ENCODE peak calls at places on chromosomes 13 and 19, in five cellular contexts. V is esophagus squamous epithelium; T is neural progenitor cell; O is astrocyte; I is activated CD8-positive, alpha-beta T cell treated with anti-CD3 and anti-CD28 coated beads for 36 hours. H is an unnamed sample.

GRCh38 chr13:40152145-40152544 is 496.7 kb downstream of the COG6 start:
- DNase-seq in V (no peak), T (no peak), O (peak), I (no peak), H (no peak)

GRCh38 chr19:2536461-2536860 is 60.5 kb downstream of the GADD45B start:
- DNase-seq in T (no peak), I (no peak), O (no peak), V (no peak), H (no peak)

GRCh38 chr19:1955171-1956142 is 14.5 kb downstream of the CSNK1G2 start:
- DNase-seq in I (no peak), V (no peak), O (no peak), T (no peak), H (no peak)

GRCh38 chr13:80082396-80083096 is 258.4 kb downstream of the SPRY2 start:
- DNase-seq in I (no peak), T (no peak), V (no peak), O (peak), H (no peak)

GRCh38 chr19:45913874-45914830 is at the start of gene NANOS2:
- DNase-seq in V (no peak), O (no peak), T (peak), I (peak), H (no peak)

GRCh38 chr19:43639507-43640423 is at the start of gene CADM4:
- DNase-seq in T (peak), V (no peak), O (no peak), I (peak), H (peak)

GRCh38 chr13:39777527-39778061 is 122.1 kb downstream of the COG6 start:
- DNase-seq in V (no peak), O (peak), I (peak), T (peak), H (no peak)

GRCh38 chr19:17406039-17406886 is 833 bp upstream of the BST2 start:
- DNase-seq in T (no peak), I (peak), O (peak), V (no peak), H (peak)

GRCh38 chr13:20301391-20302071 is 69.4 kb upstream of the GJB6 start:
- DNase-seq in V (no peak), T (peak), I (peak), O (peak), H (no peak)

GRCh38 chr13:85828094-85828684 is 29.0 kb upstream of the SLITRK6 start:
- DNase-seq in T (peak), I (no peak), O (peak), V (no peak), H (peak)

GRCh38 chr19:15979293-15979692 is 30.5 kb downstream of the OR10H4 start:
- DNase-seq in I (no peak), O (no peak), T (no peak), V (no peak), H (no peak)

GRCh38 chr13:88526186-88526852 is 855.1 kb downstream of the SLITRK5 start:
- DNase-seq in V (no peak), O (no peak), I (no peak), T (peak), H (no peak)

GRCh38 chr13:28528848-28529247 is 33.9 kb upstream of the FLT1 start:
- DNase-seq in V (no peak), I (no peak), O (no peak), T (no peak), H (no peak)

GRCh38 chr19:6685962-6686627 is 16.1 kb upstream of the TNFSF14 start:
- DNase-seq in O (no peak), T (no peak), V (no peak), I (no peak), H (no peak)

GRCh38 chr13:31167490-31167889 is 5.8 kb upstream of the HSPH1 start:
- DNase-seq in T (no peak), V (no peak), O (no peak), I (no peak), H (no peak)

GRCh38 chr13:61406275-61406674 is 9.4 kb downstream of the PCDH20 start:
- DNase-seq in T (no peak), I (no peak), O (no peak), V (no peak), H (no peak)

GRCh38 chr13:54799621-54800226 is 1771.1 kb downstream of the OLFM4 start:
- DNase-seq in T (no peak), V (no peak), I (no peak), O (no peak), H (no peak)

GRCh38 chr19:47176627-47177090 is 46.0 kb downstream of the SAE1 start:
- DNase-seq in I (peak), T (no peak), V (no peak), O (peak), H (no peak)

GRCh38 chr19:35446194-35446593 is 1.9 kb upstream of the FFAR2 start:
- DNase-seq in I (peak), T (no peak), V (no peak), O (no peak), H (peak)

GRCh38 chr13:46082324-46082723 is 22.5 kb downstream of the CPB2 start:
- DNase-seq in V (no peak), T (no peak), O (no peak), I (no peak), H (no peak)

GRCh38 chr13:22757530-22758120 is 423.2 kb upstream of the SGCG start:
- DNase-seq in O (no peak), I (no peak), T (peak), V (no peak), H (no peak)

GRCh38 chr13:113002206-113002821 is 33.3 kb downstream of the MCF2L start:
- DNase-seq in T (peak), V (no peak), I (no peak), O (no peak), H (no peak)

GRCh38 chr13:46341112-46341711 is 45.8 kb downstream of the RUBCNL start:
- DNase-seq in V (no peak), T (no peak), O (peak), I (peak), H (peak)

GRCh38 chr19:30842926-30843325 is 470.7 kb downstream of the ZNF536 start:
- DNase-seq in T (no peak), I (no peak), V (no peak), O (no peak), H (no peak)

GRCh38 chr13:49641810-49642291 is 13.5 kb downstream of the ARL11 start:
- DNase-seq in I (no peak), O (peak), T (no peak), V (peak), H (no peak)

GRCh38 chr13:22014469-22014868 is 343.6 kb downstream of the FGF9 start:
- DNase-seq in O (no peak), V (no peak), I (no peak), T (no peak), H (no peak)

GRCh38 chr19:48596679-48597465 is 9.7 kb upstream of the SPACA4 start:
- DNase-seq in V (no peak), O (no peak), I (peak), T (no peak), H (peak)

GRCh38 chr13:26011996-26012688 is 39.7 kb downstream of the SHISA2 start:
- DNase-seq in I (peak), O (no peak), V (no peak), T (no peak), H (peak)

DNA sequence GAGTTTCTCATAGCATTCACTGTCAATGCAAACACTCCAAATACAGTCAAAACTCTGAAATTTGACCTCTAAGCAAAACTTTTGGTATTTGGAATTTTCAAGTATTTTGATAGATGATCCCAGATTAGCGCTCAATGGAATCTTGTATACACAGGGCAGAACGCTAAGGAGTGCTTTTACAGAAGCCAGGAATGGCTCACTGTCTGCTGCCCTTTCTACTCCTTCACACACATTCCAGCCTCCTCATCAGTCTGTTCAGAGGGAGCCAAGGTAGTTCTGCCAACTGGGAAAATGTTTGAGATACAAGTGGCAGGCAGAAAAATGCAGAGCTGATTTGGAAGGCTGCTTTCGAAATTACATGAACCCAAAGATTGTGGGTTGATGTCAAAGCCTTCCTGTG is 4.4 kb upstream of the STARD13 start:
- DNase-seq in V (no peak), I (no peak), O (peak), T (no peak), H (no peak)
- TF ChIP-seq CTCF in V (no peak), I (no peak), O (no peak), T (no peak), H (no peak)

DNA sequence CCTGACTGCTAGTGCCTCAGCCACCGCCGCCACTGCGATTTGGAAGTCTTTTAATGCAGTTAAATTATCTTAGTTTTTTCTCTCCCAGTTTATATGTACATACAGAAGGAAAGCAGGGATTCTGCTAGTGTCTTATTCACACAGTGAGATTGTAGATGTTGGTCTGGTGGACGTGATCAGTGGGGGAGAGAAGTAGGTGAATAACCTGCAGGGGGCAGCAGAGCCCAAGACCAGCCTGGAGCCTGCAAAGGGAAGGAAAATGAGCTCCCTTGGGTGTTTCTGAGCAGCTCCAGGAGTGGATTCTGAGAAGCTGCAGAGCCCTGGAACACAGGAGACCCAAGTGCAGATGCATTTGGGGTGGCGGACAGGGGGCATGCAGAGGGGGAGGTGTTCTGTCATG is 26.3 kb downstream of the ZNF844 start:
- DNase-seq in T (peak), V (no peak), O (peak), I (peak), H (peak)
- TF ChIP-seq CTCF in T (peak), V (peak), O (peak), I (peak), H (peak)

GRCh38 chr19:3852614-3853254 is 16.1 kb downstream of the ZFR2 start:
- DNase-seq in T (no peak), O (peak), I (peak), V (no peak), H (no peak)
- TF ChIP-seq CTCF in T (no peak), O (no peak), I (no peak), V (no peak), H (peak)

DNA sequence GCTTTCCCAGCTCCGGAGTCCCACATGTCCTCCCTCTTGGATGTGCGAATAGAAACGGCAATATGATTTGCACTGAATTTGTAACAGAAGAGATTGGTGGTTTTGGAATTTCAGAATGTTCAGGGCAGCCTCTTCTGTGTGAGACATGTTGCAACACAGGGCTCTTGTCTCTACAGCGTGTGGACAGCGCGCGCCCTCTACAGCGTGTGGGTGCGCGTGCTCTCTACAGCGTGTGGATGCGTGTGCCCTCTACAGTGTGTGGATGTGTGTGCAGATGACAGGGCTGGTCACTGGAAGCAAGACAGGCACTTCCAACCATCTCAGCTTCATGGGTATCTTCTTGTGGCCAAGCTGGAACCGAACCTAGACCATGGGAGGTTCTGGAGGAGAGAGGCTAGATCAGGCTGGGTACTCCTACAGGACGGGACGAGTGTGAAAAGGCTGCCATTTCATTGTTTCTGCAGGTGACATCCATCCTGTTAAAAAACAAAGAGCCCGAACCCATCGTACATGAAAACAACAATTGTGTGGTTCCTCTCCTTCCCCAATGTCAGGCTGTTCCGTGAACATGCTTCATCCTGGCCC is 78.4 kb downstream of the TEX29 start:
- DNase-seq in T (no peak), I (no peak), O (no peak), V (no peak), H (no peak)
- TF ChIP-seq CTCF in T (no peak), I (no peak), O (no peak), V (no peak), H (no peak)

GRCh38 chr19:18841400-18841799 is 9.6 kb downstream of the UPF1 start:
- DNase-seq in T (no peak), O (no peak), V (no peak), I (no peak), H (no peak)

GRCh38 chr19:18840288-18841260 is 8.8 kb downstream of the UPF1 start:
- DNase-seq in I (no peak), T (no peak), V (no peak), O (no peak), H (no peak)

GRCh38 chr19:18843960-18844359 is 12.2 kb downstream of the UPF1 start:
- DNase-seq in I (no peak), V (no peak), O (peak), T (no peak), H (no peak)

GRCh38 chr19:18842166-18842565 is 10.4 kb downstream of the UPF1 start:
- DNase-seq in T (no peak), O (no peak), V (no peak), I (no peak), H (no peak)

GRCh38 chr19:18839465-18840287 is 7.9 kb downstream of the UPF1 start:
- DNase-seq in V (no peak), I (no peak), O (no peak), T (no peak), H (no peak)
- TF ChIP-seq CTCF in V (no peak), I (no peak), O (no peak), T (no peak), H (no peak)

GRCh38 chr19:756232-756631 is 5.3 kb downstream of the MISP start:
- DNase-seq in V (no peak), O (peak), I (peak), T (no peak), H (no peak)
- TF ChIP-seq CTCF in V (no peak), O (no peak), I (no peak), T (no peak), H (no peak)

GRCh38 chr13:35892837-35893814 is 238.1 kb downstream of the DCLK1 start:
- DNase-seq in T (no peak), O (no peak), I (no peak), V (no peak), H (no peak)

GRCh38 chr13:35903075-35903474 is 228.1 kb downstream of the DCLK1 start:
- DNase-seq in I (no peak), T (no peak), V (no peak), O (no peak), H (no peak)

GRCh38 chr13:35894636-35895035 is 236.5 kb downstream of the DCLK1 start:
- DNase-seq in V (no peak), I (no peak), O (no peak), T (no peak), H (no peak)

GRCh38 chr13:35898041-35898440 is 233.1 kb downstream of the DCLK1 start:
- DNase-seq in T (no peak), V (no peak), I (no peak), O (no peak), H (no peak)
- TF ChIP-seq CTCF in T (no peak), V (no peak), I (no peak), O (no peak), H (no peak)